ENCODE peak calls at places on chromosomes 12 and 14, in six cellular contexts. X is astrocyte, I is HFF-Myc, U is fibroblast of pulmonary artery, L is A549, C is AG10803. E is an unnamed sample.

GRCh38 chr12:28569698-28570411 is 379.6 kb downstream of the CCDC91 start:
- DNase-seq in X (peak), I (no peak), U (peak), L (peak), C (peak), E (peak)

GRCh38 chr12:20631711-20632110 is 63.4 kb upstream of the SLCO1C1 start:
- DNase-seq in X (peak), I (no peak), U (peak), L (no peak), C (peak), E (no peak)

GRCh38 chr14:68111733-68112270 is 292.2 kb downstream of the RAD51B start:
- DNase-seq in X (no peak), I (no peak), U (no peak), L (no peak), C (no peak), E (peak)

GRCh38 chr14:80202888-80203562 is 8.3 kb downstream of the DIO2 start:
- DNase-seq in X (no peak), I (no peak), U (peak), L (peak), C (no peak), E (peak)

GRCh38 chr12:65565601-65566560 is 258.4 kb upstream of the HMGA2 start:
- DNase-seq in X (peak), I (peak), U (peak), L (peak), C (peak), E (no peak)

GRCh38 chr12:32139064-32139421 is 32.4 kb downstream of the BICD1 start:
- DNase-seq in X (peak), I (no peak), U (peak), L (no peak), C (peak), E (peak)

GRCh38 chr12:105281694-105282049 is 45.7 kb upstream of the APPL2 start:
- DNase-seq in X (no peak), I (no peak), U (no peak), L (peak), C (no peak), E (peak)

GRCh38 chr14:67620217-67620789 is 583 bp downstream of the ARG2 start:
- DNase-seq in X (no peak), I (no peak), U (peak), L (no peak), C (no peak), E (no peak)

GRCh38 chr12:105316931-105317330 is 13.6 kb upstream of the C12orf75 start:
- DNase-seq in X (no peak), I (no peak), U (no peak), L (no peak), C (no peak), E (no peak)

GRCh38 chr12:9667403-9667802 is 2.1 kb upstream of the CLEC2D start:
- DNase-seq in X (no peak), I (no peak), U (no peak), L (no peak), C (no peak), E (no peak)
- H3K4me3 ChIP-seq in X (no peak), I (no peak), U (no peak), L (no peak), C (no peak), E (no peak)

DNA sequence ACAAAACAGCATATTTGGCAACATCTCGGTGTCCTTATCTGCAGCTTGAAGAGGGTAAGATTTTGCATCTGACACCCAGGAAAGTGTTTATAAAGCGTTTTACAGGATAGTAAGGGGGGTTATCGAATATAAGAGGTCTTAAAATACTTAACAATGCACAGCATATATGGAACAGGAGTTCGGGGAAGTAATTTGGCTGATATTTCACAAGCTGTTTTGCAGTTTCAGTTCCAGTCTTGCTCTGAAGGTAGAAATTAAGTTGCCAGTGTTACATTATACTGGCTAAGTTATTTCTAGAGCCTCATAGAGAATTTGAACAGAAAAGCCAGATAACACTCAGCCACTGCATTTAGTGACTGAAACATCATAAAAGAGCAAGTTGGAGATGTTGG is 941 bp upstream of the MAP4K5 start:
- DNase-seq in X (no peak), I (no peak), U (no peak), L (no peak), C (no peak), E (no peak)
- H3K4me3 ChIP-seq in X (no peak), I (peak), U (no peak), L (no peak), C (no peak), E (no peak)

GRCh38 chr14:52545584-52546317 is 6.6 kb downstream of the TXNDC16 start:
- DNase-seq in X (no peak), I (no peak), U (no peak), L (no peak), C (no peak), E (no peak)
- H3K4me3 ChIP-seq in X (no peak), I (no peak), U (no peak), L (no peak), C (no peak), E (no peak)

DNA sequence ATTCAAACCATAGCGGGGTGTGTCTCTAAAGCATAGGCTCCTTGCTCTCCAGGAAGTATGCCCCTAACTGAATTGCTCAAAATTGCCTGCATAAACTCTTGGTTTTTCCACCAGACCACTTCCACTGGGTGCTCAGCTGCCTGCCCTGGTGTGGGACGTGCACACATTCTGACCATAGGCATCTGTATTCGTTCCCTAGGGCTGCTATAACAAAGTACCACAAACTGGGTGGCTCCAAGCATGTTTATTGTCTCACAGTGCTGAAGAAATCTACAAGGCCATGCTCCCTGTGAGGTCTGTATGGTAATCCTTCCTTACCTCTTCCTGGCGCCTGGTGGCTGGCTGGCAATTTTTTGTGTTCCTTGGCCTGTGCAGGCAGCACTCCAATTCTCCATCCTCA is 16.4 kb upstream of the GALNT6 start:
- DNase-seq in X (no peak), I (no peak), U (no peak), L (no peak), C (no peak), E (no peak)
- H3K4me3 ChIP-seq in X (no peak), I (no peak), U (no peak), L (no peak), C (no peak), E (no peak)

GRCh38 chr14:52949249-52949648 is 1.6 kb downstream of the FERMT2 start:
- DNase-seq in X (no peak), I (no peak), U (no peak), L (no peak), C (no peak), E (no peak)

GRCh38 chr14:52950410-52950897 is 396 bp downstream of the FERMT2 start:
- DNase-seq in X (peak), I (peak), U (peak), L (peak), C (peak), E (peak)

GRCh38 chr14:52948039-52948438 is 2.8 kb downstream of the FERMT2 start:
- DNase-seq in X (no peak), I (no peak), U (no peak), L (no peak), C (no peak), E (no peak)

GRCh38 chr14:52949711-52950409 is 990 bp downstream of the FERMT2 start:
- DNase-seq in X (peak), I (no peak), U (peak), L (peak), C (peak), E (no peak)

DNA sequence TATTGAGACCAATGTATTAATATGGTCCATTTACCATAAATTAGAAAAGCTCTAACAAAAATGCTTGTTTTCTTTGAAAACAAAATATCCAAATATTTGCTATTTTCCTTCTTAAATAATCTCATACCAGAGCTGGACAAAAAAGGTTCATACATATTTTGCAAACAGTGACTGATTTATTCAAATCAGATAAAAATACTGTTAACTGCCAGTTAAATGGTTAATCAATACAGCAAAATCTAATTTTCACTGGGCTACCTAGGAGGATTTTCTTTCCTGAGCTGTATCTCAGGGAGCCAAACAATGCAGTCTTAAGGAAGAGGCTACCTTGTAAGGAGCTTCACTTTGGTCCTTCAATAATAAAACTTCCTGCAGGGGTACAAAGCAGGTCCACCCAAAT is 2.0 kb downstream of the FERMT2 start:
- DNase-seq in X (no peak), I (no peak), U (no peak), L (no peak), C (no peak), E (no peak)
- H3K4me3 ChIP-seq in X (peak), I (peak), U (peak), L (peak), C (peak), E (no peak)

DNA sequence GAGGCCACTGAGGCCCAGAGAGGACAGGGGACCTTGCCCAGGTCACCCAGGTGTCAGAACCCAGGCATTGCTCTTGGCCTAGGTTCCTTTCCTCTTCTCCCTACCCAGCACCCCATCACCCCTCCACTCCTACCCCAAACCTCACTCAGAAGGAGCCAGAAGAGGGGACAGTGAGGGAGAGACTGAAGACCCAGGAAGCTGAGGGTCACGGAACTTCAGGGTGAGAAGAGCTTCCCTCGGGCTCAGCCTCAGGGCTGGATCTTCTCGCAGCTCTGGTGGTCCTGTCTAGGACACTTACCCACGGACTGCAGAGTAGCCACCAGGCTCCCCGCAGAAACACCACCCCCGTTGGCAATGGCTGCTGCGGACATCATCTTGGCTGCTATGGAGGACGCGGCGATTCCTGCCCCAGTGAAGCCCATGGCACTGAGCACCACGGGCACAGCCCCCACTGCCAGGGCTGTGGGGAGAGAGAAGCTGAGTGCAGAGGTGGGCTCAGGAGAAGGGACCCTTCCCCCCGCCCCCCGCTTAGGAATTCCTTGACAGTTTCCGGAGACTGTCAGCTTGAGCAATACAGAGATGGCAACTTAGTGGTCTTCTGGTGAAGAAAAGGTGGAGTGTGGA is 1.1 kb downstream of the IFI27L2 start:
- DNase-seq in X (no peak), I (no peak), U (no peak), L (no peak), C (no peak), E (no peak)
- H3K4me3 ChIP-seq in X (peak), I (peak), U (no peak), L (no peak), C (peak), E (no peak)

GRCh38 chr14:59482120-59482434 is 2.1 kb downstream of the L3HYPDH start:
- DNase-seq in X (no peak), I (no peak), U (no peak), L (no peak), C (no peak), E (no peak)
- H3K4me3 ChIP-seq in X (peak), I (peak), U (peak), L (peak), C (peak), E (no peak)

GRCh38 chr12:108594960-108595710 is 2.7 kb downstream of the TMEM119 start:
- DNase-seq in X (no peak), I (no peak), U (no peak), L (no peak), C (no peak), E (no peak)
- H3K4me3 ChIP-seq in X (no peak), I (peak), U (no peak), L (no peak), C (peak), E (no peak)

E was measured in small intestine.